ENCODE peak calls at places on chromosomes 3 and 15, in ten cellular contexts. One of them, this sample, is unnamed.

GRCh38 chr3:186598108-186598784 is 14.6 kb upstream of the AHSG start:
- DNase-seq in Panc1: no peak
- DNase-seq in lower lobe of right lung: no peak
- DNase-seq in CD8-positive, alpha-beta T cell: no peak
- DNase-seq in fibroblast of lung: peak; percentile 91
- DNase-seq in upper lobe of right lung: no peak
- DNase-seq in cardiac muscle cell: peak; percentile 82
- DNase-seq in fibroblast of pulmonary artery: peak; percentile 68
- DNase-seq in heart right ventricle: peak; percentile 66
- DNase-seq in left ventricle myocardium inferior: peak; percentile 78
- DNase-seq in this sample: no peak

GRCh38 chr15:72998226-72998625 is 54.0 kb upstream of the NEO1 start:
- DNase-seq in fibroblast of lung: no peak
- DNase-seq in lower lobe of right lung: no peak
- DNase-seq in heart right ventricle: no peak
- DNase-seq in cardiac muscle cell: no peak
- DNase-seq in CD8-positive, alpha-beta T cell: no peak
- DNase-seq in upper lobe of right lung: no peak
- DNase-seq in left ventricle myocardium inferior: no peak
- DNase-seq in fibroblast of pulmonary artery: no peak
- DNase-seq in Panc1: no peak
- DNase-seq in this sample: no peak

GRCh38 chr15:81752149-81752942 is 293.5 kb downstream of the MEX3B start:
- DNase-seq in CD8-positive, alpha-beta T cell: no peak
- DNase-seq in fibroblast of lung: peak; percentile 3
- DNase-seq in fibroblast of pulmonary artery: peak; percentile 50
- DNase-seq in upper lobe of right lung: no peak
- DNase-seq in lower lobe of right lung: no peak
- DNase-seq in cardiac muscle cell: peak; percentile 76
- DNase-seq in Panc1: no peak
- DNase-seq in left ventricle myocardium inferior: peak; percentile 59
- DNase-seq in heart right ventricle: peak; percentile 34
- DNase-seq in this sample: no peak

GRCh38 chr3:11835028-11835639 is 11.6 kb downstream of the TAMM41 start:
- DNase-seq in heart right ventricle: no peak
- DNase-seq in left ventricle myocardium inferior: no peak
- DNase-seq in lower lobe of right lung: no peak
- DNase-seq in fibroblast of pulmonary artery: peak; percentile 61
- DNase-seq in CD8-positive, alpha-beta T cell: no peak
- DNase-seq in upper lobe of right lung: no peak
- DNase-seq in Panc1: no peak
- DNase-seq in fibroblast of lung: peak; percentile 11
- DNase-seq in cardiac muscle cell: peak; percentile 47
- DNase-seq in this sample: peak; percentile 45

GRCh38 chr3:12991861-12992281 is 81.4 kb downstream of the IQSEC1 start:
- DNase-seq in CD8-positive, alpha-beta T cell: no peak
- DNase-seq in fibroblast of pulmonary artery: no peak
- DNase-seq in left ventricle myocardium inferior: no peak
- DNase-seq in heart right ventricle: no peak
- DNase-seq in fibroblast of lung: no peak
- DNase-seq in Panc1: no peak
- DNase-seq in lower lobe of right lung: no peak
- DNase-seq in upper lobe of right lung: no peak
- DNase-seq in cardiac muscle cell: no peak
- DNase-seq in this sample: no peak

GRCh38 chr3:197002701-197003454 is 26.7 kb downstream of the MELTF start:
- DNase-seq in fibroblast of lung: peak; percentile 62
- DNase-seq in fibroblast of pulmonary artery: peak; percentile 68
- DNase-seq in heart right ventricle: peak; percentile 79
- DNase-seq in left ventricle myocardium inferior: peak; percentile 75
- DNase-seq in CD8-positive, alpha-beta T cell: peak; percentile 67
- DNase-seq in lower lobe of right lung: peak; percentile 92
- DNase-seq in Panc1: no peak
- DNase-seq in upper lobe of right lung: peak; percentile 96
- DNase-seq in cardiac muscle cell: peak; percentile 82
- DNase-seq in this sample: peak; percentile 59

GRCh38 chr3:125055165-125055912 is 458 bp downstream of the HEG1 start:
- DNase-seq in upper lobe of right lung: no peak
- DNase-seq in cardiac muscle cell: peak; percentile 29
- DNase-seq in lower lobe of right lung: no peak
- DNase-seq in fibroblast of lung: no peak
- DNase-seq in Panc1: no peak
- DNase-seq in fibroblast of pulmonary artery: no peak
- DNase-seq in left ventricle myocardium inferior: peak; percentile 49
- DNase-seq in CD8-positive, alpha-beta T cell: no peak
- DNase-seq in heart right ventricle: peak; percentile 55
- DNase-seq in this sample: no peak

GRCh38 chr15:66966256-66966655 is 99.1 kb upstream of the SMAD3 start:
- DNase-seq in left ventricle myocardium inferior: no peak
- DNase-seq in heart right ventricle: no peak
- DNase-seq in Panc1: no peak
- DNase-seq in cardiac muscle cell: no peak
- DNase-seq in fibroblast of lung: no peak
- DNase-seq in CD8-positive, alpha-beta T cell: no peak
- DNase-seq in upper lobe of right lung: no peak
- DNase-seq in fibroblast of pulmonary artery: no peak
- DNase-seq in lower lobe of right lung: no peak
- DNase-seq in this sample: no peak

GRCh38 chr3:196080997-196081833 is 675 bp downstream of the TFRC start:
- DNase-seq in upper lobe of right lung: peak; percentile 85
- DNase-seq in fibroblast of pulmonary artery: peak; percentile 36
- DNase-seq in CD8-positive, alpha-beta T cell: peak; percentile 25
- DNase-seq in heart right ventricle: peak; percentile 70
- DNase-seq in Panc1: no peak
- DNase-seq in cardiac muscle cell: peak; percentile 46
- DNase-seq in fibroblast of lung: peak; percentile 36
- DNase-seq in lower lobe of right lung: peak; percentile 84
- DNase-seq in left ventricle myocardium inferior: peak; percentile 71
- DNase-seq in this sample: peak; percentile 57

GRCh38 chr15:73265536-73266153 is 103.1 kb downstream of the HCN4 start:
- DNase-seq in fibroblast of pulmonary artery: peak; percentile 63
- DNase-seq in heart right ventricle: no peak
- DNase-seq in CD8-positive, alpha-beta T cell: peak; percentile 3
- DNase-seq in upper lobe of right lung: no peak
- DNase-seq in Panc1: no peak
- DNase-seq in left ventricle myocardium inferior: no peak
- DNase-seq in fibroblast of lung: peak; percentile 40
- DNase-seq in cardiac muscle cell: peak; percentile 66
- DNase-seq in lower lobe of right lung: no peak
- DNase-seq in this sample: peak; percentile 51

GRCh38 chr15:56991017-56991416 is 72.6 kb downstream of the TCF12 start:
- DNase-seq in fibroblast of lung: no peak
- DNase-seq in fibroblast of pulmonary artery: no peak
- DNase-seq in CD8-positive, alpha-beta T cell: no peak
- DNase-seq in cardiac muscle cell: no peak
- DNase-seq in left ventricle myocardium inferior: no peak
- DNase-seq in lower lobe of right lung: no peak
- DNase-seq in Panc1: no peak
- DNase-seq in heart right ventricle: no peak
- DNase-seq in upper lobe of right lung: no peak
- DNase-seq in this sample: no peak

GRCh38 chr15:56996746-56997470 is 78.5 kb downstream of the TCF12 start:
- DNase-seq in fibroblast of pulmonary artery: peak; percentile 44
- DNase-seq in fibroblast of lung: peak; percentile 67
- DNase-seq in left ventricle myocardium inferior: no peak
- DNase-seq in CD8-positive, alpha-beta T cell: no peak
- DNase-seq in lower lobe of right lung: no peak
- DNase-seq in cardiac muscle cell: peak; percentile 52
- DNase-seq in heart right ventricle: no peak
- DNase-seq in upper lobe of right lung: no peak
- DNase-seq in Panc1: no peak
- DNase-seq in this sample: no peak

GRCh38 chr15:56989411-56989924 is 71.0 kb downstream of the TCF12 start:
- DNase-seq in upper lobe of right lung: no peak
- DNase-seq in heart right ventricle: no peak
- DNase-seq in cardiac muscle cell: no peak
- DNase-seq in Panc1: no peak
- DNase-seq in lower lobe of right lung: no peak
- DNase-seq in CD8-positive, alpha-beta T cell: no peak
- DNase-seq in fibroblast of pulmonary artery: no peak
- DNase-seq in left ventricle myocardium inferior: no peak
- DNase-seq in fibroblast of lung: no peak
- DNase-seq in this sample: peak; percentile 40

GRCh38 chr15:56996093-56996492 is 77.6 kb downstream of the TCF12 start:
- DNase-seq in lower lobe of right lung: no peak
- DNase-seq in upper lobe of right lung: no peak
- DNase-seq in Panc1: no peak
- DNase-seq in left ventricle myocardium inferior: no peak
- DNase-seq in fibroblast of pulmonary artery: no peak
- DNase-seq in cardiac muscle cell: peak; percentile 37
- DNase-seq in heart right ventricle: no peak
- DNase-seq in CD8-positive, alpha-beta T cell: no peak
- DNase-seq in fibroblast of lung: peak; percentile 40
- DNase-seq in this sample: no peak

DNA sequence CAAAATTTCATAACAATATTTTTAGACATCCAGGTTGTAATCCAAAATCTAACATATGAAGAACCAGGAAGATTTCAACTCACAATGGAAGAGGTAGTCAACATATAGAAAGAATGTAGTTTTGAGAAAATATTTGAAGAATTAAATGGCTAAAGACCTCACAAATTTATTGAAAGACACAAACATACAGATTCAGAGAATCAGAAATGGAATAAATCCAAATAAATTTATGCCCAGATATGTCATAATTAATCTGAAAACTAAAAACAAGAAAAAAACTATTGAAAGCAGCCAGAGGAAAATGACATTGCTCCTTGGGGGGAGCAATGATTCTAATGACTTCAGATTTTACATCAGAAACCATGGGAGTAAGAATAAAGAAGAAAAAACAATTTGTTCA is 75.8 kb downstream of the TCF12 start:
- DNase-seq in fibroblast of lung: no peak
- DNase-seq in heart right ventricle: no peak
- DNase-seq in cardiac muscle cell: no peak
- DNase-seq in left ventricle myocardium inferior: no peak
- DNase-seq in Panc1: no peak
- DNase-seq in upper lobe of right lung: no peak
- DNase-seq in lower lobe of right lung: no peak
- DNase-seq in CD8-positive, alpha-beta T cell: no peak
- DNase-seq in fibroblast of pulmonary artery: no peak
- DNase-seq in this sample: no peak
- H3K4me3 ChIP-seq in fibroblast of lung: no peak overlapping the region
- H3K4me3 ChIP-seq in heart right ventricle: no peak overlapping the region
- H3K4me3 ChIP-seq in cardiac muscle cell: no peak overlapping the region
- H3K4me3 ChIP-seq in left ventricle myocardium inferior: no peak overlapping the region
- H3K4me3 ChIP-seq in Panc1: no peak overlapping the region
- H3K4me3 ChIP-seq in upper lobe of right lung: no peak overlapping the region
- H3K4me3 ChIP-seq in lower lobe of right lung: no peak overlapping the region
- H3K4me3 ChIP-seq in CD8-positive, alpha-beta T cell: no peak overlapping the region
- H3K4me3 ChIP-seq in fibroblast of pulmonary artery: no peak overlapping the region
- H3K4me3 ChIP-seq in this sample: no peak overlapping the region

GRCh38 chr3:69012836-69013255 is 638 bp downstream of the EOGT start:
- DNase-seq in Panc1: no peak
- DNase-seq in upper lobe of right lung: peak; percentile 83
- DNase-seq in fibroblast of lung: peak; percentile 50
- DNase-seq in cardiac muscle cell: peak; percentile 66
- DNase-seq in fibroblast of pulmonary artery: peak; percentile 68
- DNase-seq in CD8-positive, alpha-beta T cell: no peak
- DNase-seq in lower lobe of right lung: peak; percentile 78
- DNase-seq in left ventricle myocardium inferior: peak; percentile 47
- DNase-seq in heart right ventricle: peak; percentile 62
- DNase-seq in this sample: peak; percentile 66
- TF ChIP-seq CTCF in Panc1: no peak
- TF ChIP-seq CTCF in upper lobe of right lung: no peak
- TF ChIP-seq CTCF in fibroblast of lung: no peak
- TF ChIP-seq CTCF in cardiac muscle cell: no peak
- TF ChIP-seq CTCF in fibroblast of pulmonary artery: no peak
- TF ChIP-seq CTCF in CD8-positive, alpha-beta T cell: no peak
- TF ChIP-seq CTCF in lower lobe of right lung: no peak
- TF ChIP-seq CTCF in left ventricle myocardium inferior: no peak
- TF ChIP-seq CTCF in heart right ventricle: no peak
- TF ChIP-seq CTCF in this sample: peak; percentile 2

GRCh38 chr3:151639096-151639740 is 94.5 kb upstream of the AADACL2 start:
- DNase-seq in upper lobe of right lung: no peak
- DNase-seq in cardiac muscle cell: no peak
- DNase-seq in Panc1: no peak
- DNase-seq in heart right ventricle: no peak
- DNase-seq in lower lobe of right lung: no peak
- DNase-seq in left ventricle myocardium inferior: no peak
- DNase-seq in CD8-positive, alpha-beta T cell: no peak
- DNase-seq in fibroblast of lung: no peak
- DNase-seq in fibroblast of pulmonary artery: peak; percentile 17
- DNase-seq in this sample: no peak

GRCh38 chr3:151644005-151644685 is 89.6 kb upstream of the AADACL2 start:
- DNase-seq in Panc1: no peak
- DNase-seq in fibroblast of lung: no peak
- DNase-seq in cardiac muscle cell: no peak
- DNase-seq in left ventricle myocardium inferior: no peak
- DNase-seq in fibroblast of pulmonary artery: no peak
- DNase-seq in CD8-positive, alpha-beta T cell: no peak
- DNase-seq in upper lobe of right lung: no peak
- DNase-seq in lower lobe of right lung: no peak
- DNase-seq in heart right ventricle: no peak
- DNase-seq in this sample: no peak

GRCh38 chr3:151638555-151638954 is 95.2 kb upstream of the AADACL2 start:
- DNase-seq in fibroblast of lung: no peak
- DNase-seq in cardiac muscle cell: no peak
- DNase-seq in Panc1: no peak
- DNase-seq in heart right ventricle: no peak
- DNase-seq in CD8-positive, alpha-beta T cell: no peak
- DNase-seq in lower lobe of right lung: no peak
- DNase-seq in upper lobe of right lung: no peak
- DNase-seq in left ventricle myocardium inferior: no peak
- DNase-seq in fibroblast of pulmonary artery: no peak
- DNase-seq in this sample: no peak
- H3K4me3 ChIP-seq in fibroblast of lung: no peak overlapping the region
- H3K4me3 ChIP-seq in cardiac muscle cell: no peak overlapping the region
- H3K4me3 ChIP-seq in Panc1: no peak overlapping the region
- H3K4me3 ChIP-seq in heart right ventricle: no peak overlapping the region
- H3K4me3 ChIP-seq in CD8-positive, alpha-beta T cell: no peak overlapping the region
- H3K4me3 ChIP-seq in lower lobe of right lung: no peak overlapping the region
- H3K4me3 ChIP-seq in upper lobe of right lung: no peak overlapping the region
- H3K4me3 ChIP-seq in left ventricle myocardium inferior: no peak overlapping the region
- H3K4me3 ChIP-seq in fibroblast of pulmonary artery: no peak overlapping the region
- H3K4me3 ChIP-seq in this sample: no peak overlapping the region

GRCh38 chr3:150388468-150389418 is 19.4 kb upstream of the TSC22D2 start:
- DNase-seq in fibroblast of pulmonary artery: no peak
- DNase-seq in upper lobe of right lung: no peak
- DNase-seq in Panc1: no peak
- DNase-seq in CD8-positive, alpha-beta T cell: no peak
- DNase-seq in lower lobe of right lung: no peak
- DNase-seq in fibroblast of lung: peak; percentile 50
- DNase-seq in left ventricle myocardium inferior: no peak
- DNase-seq in heart right ventricle: no peak
- DNase-seq in cardiac muscle cell: no peak
- DNase-seq in this sample: no peak

GRCh38 chr3:150384517-150385212 is 23.4 kb upstream of the TSC22D2 start:
- DNase-seq in left ventricle myocardium inferior: no peak
- DNase-seq in heart right ventricle: no peak
- DNase-seq in cardiac muscle cell: peak; percentile 40
- DNase-seq in fibroblast of lung: peak; percentile 28
- DNase-seq in Panc1: no peak
- DNase-seq in lower lobe of right lung: peak; percentile 68
- DNase-seq in fibroblast of pulmonary artery: no peak
- DNase-seq in upper lobe of right lung: peak; percentile 69
- DNase-seq in CD8-positive, alpha-beta T cell: peak; percentile 16
- DNase-seq in this sample: peak; percentile 35

GRCh38 chr3:150391200-150391599 is 16.9 kb upstream of the TSC22D2 start:
- DNase-seq in fibroblast of pulmonary artery: peak; percentile 69
- DNase-seq in fibroblast of lung: no peak
- DNase-seq in CD8-positive, alpha-beta T cell: no peak
- DNase-seq in lower lobe of right lung: no peak
- DNase-seq in cardiac muscle cell: peak; percentile 60
- DNase-seq in Panc1: no peak
- DNase-seq in upper lobe of right lung: no peak
- DNase-seq in left ventricle myocardium inferior: no peak
- DNase-seq in heart right ventricle: no peak
- DNase-seq in this sample: peak; percentile 69

GRCh38 chr3:150385296-150386242 is 22.5 kb upstream of the TSC22D2 start:
- DNase-seq in left ventricle myocardium inferior: no peak
- DNase-seq in CD8-positive, alpha-beta T cell: no peak
- DNase-seq in lower lobe of right lung: no peak
- DNase-seq in Panc1: no peak
- DNase-seq in fibroblast of pulmonary artery: no peak
- DNase-seq in heart right ventricle: no peak
- DNase-seq in upper lobe of right lung: no peak
- DNase-seq in cardiac muscle cell: no peak
- DNase-seq in fibroblast of lung: no peak
- DNase-seq in this sample: no peak
- TF ChIP-seq CTCF in left ventricle myocardium inferior: no peak
- TF ChIP-seq CTCF in CD8-positive, alpha-beta T cell: no peak
- TF ChIP-seq CTCF in lower lobe of right lung: no peak
- TF ChIP-seq CTCF in Panc1: no peak
- TF ChIP-seq CTCF in fibroblast of pulmonary artery: no peak
- TF ChIP-seq CTCF in heart right ventricle: no peak
- TF ChIP-seq CTCF in upper lobe of right lung: no peak
- TF ChIP-seq CTCF in cardiac muscle cell: no peak
- TF ChIP-seq CTCF in fibroblast of lung: no peak
- TF ChIP-seq CTCF in this sample: no peak

This sample was measured in fibroblast of villous mesenchyme.